ENCODE peak calls at places on chromosomes 5 and 9, in four cellular contexts. N is dorsolateral prefrontal cortex, Z is bronchial epithelial cell, A is mesothelial cell of epicardium. K is an unnamed sample.
A peak's percentile ranks its signal among the peaks of the same experiment; 100 is the strongest.

GRCh38 chr5:80248378-80248777 is 7.5 kb downstream of the SERINC5 start:
- DNase-seq in N (no peak), Z (no peak), A (no peak), K (no peak)

GRCh38 chr5:137666901-137667300 is 69.0 kb downstream of the KLHL3 start:
- DNase-seq in Z (no peak), N (no peak), A (no peak), K (no peak)

GRCh38 chr9:38621434-38622082 is 1.2 kb upstream of the ANKRD18A start:
- DNase-seq in N (no peak), A (no peak), Z (no peak), K (no peak)

GRCh38 chr5:72021651-72022357 is 85.5 kb upstream of the MAP1B start:
- DNase-seq in N (no peak), A (no peak), Z (no peak), K (no peak)

GRCh38 chr9:69174645-69175487 is 789 bp downstream of the TJP2 start:
- DNase-seq in A (peak; percentile 31), Z (peak; percentile 96), N (no peak), K (no peak)

GRCh38 chr5:73344835-73345234 is 103.7 kb downstream of the FOXD1 start:
- DNase-seq in Z (no peak), N (no peak), A (no peak), K (no peak)

GRCh38 chr5:108380531-108381021 is 1.3 kb downstream of the FBXL17 start:
- DNase-seq in Z (no peak), A (peak; percentile 34), N (peak; percentile 42), K (no peak)

GRCh38 chr5:64497390-64497789 is 8.4 kb upstream of the RGS7BP start:
- DNase-seq in A (no peak), Z (peak; percentile 75), N (no peak), K (no peak)

GRCh38 chr5:83306572-83307241 is 164.8 kb upstream of the VCAN start:
- DNase-seq in N (no peak), A (no peak), Z (peak; percentile 60), K (no peak)

GRCh38 chr9:114450833-114451706 is 54.2 kb downstream of the WHRN start:
- DNase-seq in A (no peak), N (no peak), Z (no peak), K (no peak)

GRCh38 chr9:131839281-131840084 is 99.6 kb upstream of the RAPGEF1 start:
- DNase-seq in A (no peak), Z (peak; percentile 54), N (no peak), K (no peak)

GRCh38 chr5:172223901-172224873 is 30.2 kb downstream of the EFCAB9 start:
- DNase-seq in N (no peak), Z (no peak), A (no peak), K (no peak)

DNA sequence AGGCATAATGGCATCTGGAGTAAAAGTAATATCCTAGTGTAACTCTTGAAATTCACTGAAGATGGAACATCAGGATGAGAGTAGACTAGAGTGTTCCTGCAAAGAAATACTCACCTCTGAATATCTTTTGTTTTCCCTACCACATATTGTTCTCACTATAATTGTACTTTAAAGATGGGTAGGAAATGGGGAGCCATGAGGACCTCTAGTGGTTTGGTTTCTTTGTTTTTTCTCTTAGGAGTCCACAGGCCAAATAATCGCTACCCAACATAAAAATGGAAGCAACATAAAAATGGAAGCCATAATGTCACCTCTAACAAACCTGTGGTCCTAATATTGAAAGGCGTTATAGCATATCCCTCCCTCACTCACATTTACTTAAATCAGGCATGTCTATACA is 2375.8 kb downstream of the MAT2B start:
- DNase-seq in N (no peak), A (no peak), Z (no peak), K (no peak)
- TF ChIP-seq CTCF in N (no peak), A (no peak), Z (no peak), K (peak; percentile 28)

DNA sequence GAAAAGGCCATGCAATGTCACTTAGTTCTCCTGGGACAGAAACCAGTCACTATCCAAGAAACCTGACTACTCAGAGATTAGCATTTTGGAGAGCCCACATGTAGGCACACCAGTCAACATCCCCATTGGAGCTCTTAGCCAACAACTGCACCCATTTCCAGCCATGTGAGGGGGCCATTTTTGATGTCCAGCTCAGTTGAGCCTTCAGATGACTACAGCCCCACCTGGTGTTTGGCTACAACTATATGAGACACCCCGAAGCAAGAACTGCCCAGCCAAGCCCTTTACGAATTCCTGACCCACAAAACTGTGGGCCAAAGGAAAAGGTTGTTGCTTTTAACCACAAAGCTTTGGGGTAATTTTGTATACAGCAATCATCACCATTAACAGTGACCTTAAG is 300.1 kb downstream of the ASTN2 start:
- DNase-seq in Z (no peak), A (no peak), N (no peak), K (no peak)
- TF ChIP-seq CTCF in Z (peak; percentile 14), A (no peak), N (no peak), K (no peak)

DNA sequence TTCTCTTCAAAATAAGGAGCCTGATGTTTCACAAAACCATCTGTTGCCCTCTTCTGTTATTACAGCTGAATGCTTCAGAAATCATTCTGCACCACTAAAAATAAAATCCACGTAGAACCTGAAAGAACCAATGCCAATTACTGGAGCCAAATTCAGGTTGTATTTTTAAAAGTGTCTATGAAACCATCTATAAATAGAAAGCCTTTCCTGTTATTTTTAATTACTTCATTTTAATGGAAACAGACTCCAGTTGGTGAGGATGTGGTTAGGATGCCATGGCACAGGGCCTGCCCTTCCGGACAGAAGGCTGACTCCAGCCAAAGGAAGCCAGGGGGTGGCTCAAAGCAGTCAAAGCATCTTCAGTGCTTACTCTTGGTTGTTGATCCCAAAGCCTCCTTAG is 119.8 kb downstream of the TENT4A start:
- DNase-seq in Z (no peak), N (no peak), A (no peak), K (no peak)
- TF ChIP-seq CTCF in Z (no peak), N (no peak), A (no peak), K (no peak)

GRCh38 chr9:75855509-75855908 is 35.0 kb upstream of the PCSK5 start:
- DNase-seq in A (no peak), N (no peak), Z (peak; percentile 46), K (no peak)
- TF ChIP-seq CTCF in A (peak; percentile 38), N (peak; percentile 62), Z (peak; percentile 51), K (peak; percentile 59)